ENCODE peak calls at places on chromosomes 2 and 18, in four cellular contexts. R is psoas muscle, Z is NCI-H510A treated with DMSO at 0.1 percent for 48 hours, I is neural crest cell. J is an unnamed sample.

GRCh38 chr2:47089083-47089464 is 66.0 kb downstream of the STPG4 start:
- DNase-seq in R (no peak), Z (no peak), I (no peak), J (peak)

GRCh38 chr2:178579006-178579405 is 98.7 kb downstream of the PLEKHA3 start:
- DNase-seq in R (no peak), Z (no peak), I (no peak), J (no peak)

GRCh38 chr2:82735336-82735735 is 1723.7 kb downstream of the SUCLG1 start:
- DNase-seq in R (no peak), Z (no peak), I (no peak), J (no peak)

GRCh38 chr2:68465081-68465916 is 1.8 kb downstream of the FBXO48 start:
- DNase-seq in R (no peak), Z (no peak), I (no peak), J (no peak)

GRCh38 chr2:229931241-229931640 is 8.9 kb downstream of the FBXO36 start:
- DNase-seq in R (no peak), Z (no peak), I (no peak), J (no peak)

GRCh38 chr18:13061630-13062189 is 70.5 kb downstream of the CEP192 start:
- DNase-seq in R (no peak), Z (no peak), I (no peak), J (no peak)

GRCh38 chr2:45172993-45173392 is 163.7 kb upstream of the SIX2 start:
- DNase-seq in R (no peak), Z (no peak), I (no peak), J (no peak)

GRCh38 chr2:158936978-158937377 is 31.5 kb upstream of the TANC1 start:
- DNase-seq in R (no peak), Z (no peak), I (no peak), J (no peak)

GRCh38 chr2:106516436-106516835 is 29.3 kb downstream of the CD8B2 start:
- DNase-seq in R (no peak), Z (peak), I (no peak), J (no peak)

GRCh38 chr2:206256711-206257110 is 17.8 kb upstream of the ZDBF2 start:
- DNase-seq in R (no peak), Z (no peak), I (no peak), J (no peak)

GRCh38 chr2:85702172-85702571 is 8.0 kb downstream of the GNLY start:
- DNase-seq in R (no peak), Z (no peak), I (no peak), J (no peak)

GRCh38 chr18:48820483-48821250 is 130.1 kb downstream of the SMAD7 start:
- DNase-seq in R (peak), Z (no peak), I (no peak), J (no peak)

GRCh38 chr2:181658444-181658843 is 1.5 kb upstream of the CERKL start:
- DNase-seq in R (no peak), Z (peak), I (no peak), J (no peak)

GRCh38 chr2:157438907-157439791 is 4.7 kb downstream of the CYTIP start:
- DNase-seq in R (no peak), Z (no peak), I (no peak), J (no peak)

GRCh38 chr2:237156131-237156856 is 70.6 kb downstream of the COPS8 start:
- DNase-seq in R (peak), Z (no peak), I (no peak), J (no peak)

GRCh38 chr2:201440182-201440581 is 11.1 kb downstream of the TRAK2 start:
- DNase-seq in R (no peak), Z (peak), I (no peak), J (peak)

GRCh38 chr18:59359576-59359952 is 499 bp upstream of the LMAN1 start:
- DNase-seq in R (no peak), Z (no peak), I (no peak), J (no peak)

GRCh38 chr2:46711156-46711555 is 204.4 kb downstream of the MCFD2 start:
- DNase-seq in R (no peak), Z (no peak), I (no peak), J (no peak)

GRCh38 chr18:74407888-74408287 is 49.2 kb downstream of the DIPK1C start:
- DNase-seq in R (no peak), Z (no peak), I (no peak), J (no peak)

GRCh38 chr18:34493099-34493544 is 217.0 kb upstream of the DTNA start:
- DNase-seq in R (peak), Z (peak), I (peak), J (peak)

GRCh38 chr2:172098650-172099471 is 3.8 kb downstream of the DLX2 start:
- DNase-seq in R (peak), Z (no peak), I (peak), J (peak)

GRCh38 chr18:59866551-59866950 is 33.2 kb upstream of the PMAIP1 start:
- DNase-seq in R (no peak), Z (no peak), I (no peak), J (no peak)

GRCh38 chr2:149068996-149069888 is 30.7 kb downstream of the LYPD6B start:
- DNase-seq in R (no peak), Z (no peak), I (no peak), J (no peak)

GRCh38 chr18:7946724-7947377 is 379.7 kb downstream of the PTPRM start:
- DNase-seq in R (no peak), Z (peak), I (no peak), J (no peak)

GRCh38 chr2:37781028-37781427 is 109.6 kb upstream of the CDC42EP3 start:
- DNase-seq in R (no peak), Z (peak), I (no peak), J (no peak)

GRCh38 chr18:66346833-66347595 is 256.9 kb downstream of the CDH19 start:
- DNase-seq in R (no peak), Z (no peak), I (no peak), J (no peak)

GRCh38 chr2:101644842-101645383 is 52.6 kb upstream of the MAP4K4 start:
- DNase-seq in R (no peak), Z (no peak), I (no peak), J (no peak)

GRCh38 chr18:63271881-63272299 is 47.7 kb downstream of the BCL2 start:
- DNase-seq in R (peak), Z (peak), I (no peak), J (peak)

GRCh38 chr2:26579025-26579722 is 62.0 kb downstream of the CIB4 start:
- DNase-seq in R (no peak), Z (no peak), I (no peak), J (no peak)

GRCh38 chr2:25297738-25298137 is 44.0 kb downstream of the DNMT3A start:
- DNase-seq in R (no peak), Z (no peak), I (no peak), J (no peak)

GRCh38 chr2:237244976-237245646 is 159.4 kb downstream of the COPS8 start:
- DNase-seq in R (no peak), Z (no peak), I (no peak), J (no peak)

GRCh38 chr2:181393472-181393871 is 63.7 kb upstream of the ITGA4 start:
- DNase-seq in R (no peak), Z (peak), I (no peak), J (no peak)

GRCh38 chr2:36351291-36352023 is 4.1 kb upstream of the CRIM1 start:
- DNase-seq in R (no peak), Z (no peak), I (no peak), J (no peak)

GRCh38 chr2:63053889-63054725 is 3.5 kb downstream of the OTX1 start:
- DNase-seq in R (no peak), Z (no peak), I (peak), J (no peak)